ENCODE peak calls at places on chromosomes 13 and 19, in seven cellular contexts. L is H1, S is K562, K is HepG2, I is SK-N-SH, N is HCT116, H is GM12878. W is an unnamed sample.

GRCh38 chr13:97231118-97231831 is 9.1 kb downstream of the MBNL2 start:
- DNase-seq in L (no peak), S (no peak), K (no peak), I (no peak), N (no peak), H (no peak), W (no peak)

GRCh38 chr13:87982436-87982835 is 311.3 kb downstream of the SLITRK5 start:
- DNase-seq in L (no peak), S (no peak), K (no peak), I (peak; percentile 21), N (no peak), H (no peak), W (no peak)

GRCh38 chr13:82879921-82880320 is 1002.4 kb downstream of the SLITRK1 start:
- DNase-seq in L (no peak), S (no peak), K (no peak), I (no peak), N (no peak), H (no peak), W (no peak)

GRCh38 chr19:11197291-11198174 is at the start of gene KANK2:
- DNase-seq in L (peak; percentile 65), S (peak; percentile 87), K (peak; percentile 68), I (peak; percentile 99), N (peak; percentile 50), H (peak; percentile 13), W (no peak)

GRCh38 chr13:51614350-51614786 is 30.1 kb downstream of the WDFY2 start:
- DNase-seq in L (no peak), S (no peak), K (no peak), I (peak; percentile 64), N (no peak), H (peak; percentile 56), W (no peak)

GRCh38 chr13:94661396-94661795 is 50.9 kb downstream of the SOX21 start:
- DNase-seq in L (no peak), S (no peak), K (no peak), I (no peak), N (no peak), H (no peak), W (no peak)

GRCh38 chr13:69565334-69565733 is 542.3 kb upstream of the ATXN8OS start:
- DNase-seq in L (no peak), S (peak; percentile 23), K (peak; percentile 52), I (peak; percentile 22), N (peak; percentile 49), H (peak; percentile 12), W (no peak)

GRCh38 chr13:32001392-32001768 is 30.2 kb upstream of the FRY start:
- DNase-seq in L (no peak), S (peak; percentile 20), K (peak; percentile 71), I (peak; percentile 60), N (peak; percentile 22), H (no peak), W (no peak)

GRCh38 chr13:71378992-71379905 is 487.8 kb downstream of the DACH1 start:
- DNase-seq in L (no peak), S (no peak), K (no peak), I (no peak), N (no peak), H (no peak), W (no peak)

GRCh38 chr19:40604647-40605200 is 3.6 kb downstream of the LTBP4 start:
- DNase-seq in L (no peak), S (peak; percentile 57), K (no peak), I (no peak), N (no peak), H (no peak), W (no peak)

GRCh38 chr13:113658836-113659235 is 838 bp upstream of the ATP4B start:
- DNase-seq in L (no peak), S (no peak), K (no peak), I (no peak), N (no peak), H (no peak), W (no peak)

GRCh38 chr13:46173656-46174055 is 8.3 kb downstream of the LCP1 start:
- DNase-seq in L (no peak), S (no peak), K (no peak), I (no peak), N (no peak), H (no peak), W (no peak)

GRCh38 chr19:40908981-40909380 is 26.9 kb upstream of the CYP2A7 start:
- DNase-seq in L (no peak), S (no peak), K (no peak), I (no peak), N (no peak), H (no peak), W (no peak)

GRCh38 chr13:50156140-50156539 is 140.9 kb downstream of the KCNRG start:
- DNase-seq in L (no peak), S (no peak), K (peak; percentile 35), I (no peak), N (no peak), H (no peak), W (no peak)

GRCh38 chr19:33403973-33404304 is 30.4 kb downstream of the CEBPG start:
- DNase-seq in L (no peak), S (no peak), K (no peak), I (no peak), N (no peak), H (no peak), W (no peak)

GRCh38 chr19:49642488-49643035 is 553 bp downstream of the SCAF1 start:
- DNase-seq in L (no peak), S (peak; percentile 44), K (no peak), I (peak; percentile 65), N (no peak), H (no peak), W (no peak)

GRCh38 chr19:32460476-32460875 is 54.9 kb downstream of the DPY19L3 start:
- DNase-seq in L (no peak), S (no peak), K (no peak), I (no peak), N (no peak), H (no peak), W (no peak)

GRCh38 chr13:32894589-32895001 is 121.6 kb upstream of the KL start:
- DNase-seq in L (no peak), S (no peak), K (no peak), I (no peak), N (no peak), H (no peak), W (no peak)

GRCh38 chr19:39237200-39238184 is 7.3 kb downstream of the IFNL3 start:
- DNase-seq in L (no peak), S (peak; percentile 55), K (peak; percentile 45), I (no peak), N (peak; percentile 3), H (peak; percentile 45), W (no peak)

GRCh38 chr19:2666344-2666994 is 36.0 kb downstream of the GNG7 start:
- DNase-seq in L (no peak), S (no peak), K (no peak), I (no peak), N (no peak), H (no peak), W (no peak)

GRCh38 chr19:2661615-2662014 is 40.9 kb downstream of the GNG7 start:
- DNase-seq in L (no peak), S (peak; percentile 47), K (no peak), I (no peak), N (peak; percentile 22), H (no peak), W (no peak)

GRCh38 chr19:2659856-2660432 is 42.5 kb downstream of the GNG7 start:
- DNase-seq in L (no peak), S (no peak), K (no peak), I (no peak), N (no peak), H (no peak), W (no peak)

GRCh38 chr19:2665103-2665502 is 37.4 kb downstream of the GNG7 start:
- DNase-seq in L (no peak), S (no peak), K (no peak), I (no peak), N (no peak), H (no peak), W (no peak)

DNA sequence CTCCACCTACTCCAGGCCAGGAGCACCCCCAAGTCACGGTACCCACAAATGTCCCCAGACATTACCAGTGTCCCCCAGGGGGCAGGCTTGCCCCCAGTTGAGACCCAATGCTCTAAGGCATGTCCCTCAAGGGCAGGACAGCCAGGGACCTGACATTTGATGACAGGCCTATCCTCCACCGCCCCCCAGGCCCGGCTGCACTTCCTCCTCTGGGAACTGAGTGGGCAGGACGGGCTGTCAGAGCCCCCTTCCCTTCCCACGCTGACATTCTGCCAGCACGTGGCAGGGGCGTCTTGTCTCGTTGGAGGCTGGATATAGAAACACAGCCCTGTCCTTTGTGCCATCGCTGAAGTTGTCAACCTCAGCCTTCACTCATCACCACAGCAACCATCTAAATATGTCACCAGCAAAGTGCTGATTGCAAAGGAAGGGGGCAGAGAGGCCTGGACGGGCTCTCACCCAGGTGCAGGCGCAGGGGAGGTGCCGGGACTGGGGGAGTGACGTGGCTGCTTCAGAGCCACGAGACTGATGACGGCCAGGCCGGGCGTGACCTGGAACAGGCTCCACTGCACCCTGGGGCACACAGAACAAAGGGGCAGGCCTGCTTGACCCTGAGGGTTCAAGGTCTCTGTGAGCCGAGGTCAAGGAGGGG is 38.4 kb downstream of the GNG7 start:
- DNase-seq in L (no peak), S (peak; percentile 24), K (no peak), I (peak; percentile 17), N (no peak), H (no peak), W (no peak)
- TF ChIP-seq CTCF in L (peak; percentile 30), S (peak; percentile 31), K (peak; percentile 51), I (peak; percentile 16), N (peak; percentile 10), H (peak; percentile 38), W (no peak)

DNA sequence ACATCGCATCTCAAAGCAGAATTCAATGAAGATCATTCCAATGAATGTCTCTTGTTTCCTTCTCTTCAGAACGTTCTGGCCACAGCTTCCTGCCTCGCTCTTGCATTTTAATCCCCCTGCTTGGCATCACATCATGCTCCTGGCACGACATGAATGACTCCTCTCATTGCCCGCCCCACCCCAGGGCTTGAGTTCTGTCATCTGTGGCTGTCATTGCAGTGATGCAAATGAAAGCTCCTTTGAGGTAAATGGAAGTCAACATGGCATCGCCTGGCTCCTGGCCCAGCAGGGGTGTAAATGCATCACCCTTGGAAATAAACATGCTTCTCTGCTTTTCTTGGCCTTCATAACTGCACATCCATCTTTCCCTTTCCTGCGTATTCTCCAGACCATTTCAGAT is 48.6 kb downstream of the SCEL start:
- DNase-seq in L (no peak), S (no peak), K (no peak), I (no peak), N (no peak), H (no peak), W (no peak)
- TF ChIP-seq SIN3A in L (no peak), S (no peak), K (no peak), I (no peak), N (no peak), H (no peak), W (no peak)

GRCh38 chr19:28977826-28978225 is 235.1 kb downstream of the UQCRFS1 start:
- DNase-seq in L (no peak), S (no peak), K (no peak), I (no peak), N (no peak), H (no peak), W (no peak)
- TF ChIP-seq CTCF in L (peak; percentile 60), S (no peak), K (no peak), I (peak; percentile 33), N (no peak), H (no peak), W (no peak)

DNA sequence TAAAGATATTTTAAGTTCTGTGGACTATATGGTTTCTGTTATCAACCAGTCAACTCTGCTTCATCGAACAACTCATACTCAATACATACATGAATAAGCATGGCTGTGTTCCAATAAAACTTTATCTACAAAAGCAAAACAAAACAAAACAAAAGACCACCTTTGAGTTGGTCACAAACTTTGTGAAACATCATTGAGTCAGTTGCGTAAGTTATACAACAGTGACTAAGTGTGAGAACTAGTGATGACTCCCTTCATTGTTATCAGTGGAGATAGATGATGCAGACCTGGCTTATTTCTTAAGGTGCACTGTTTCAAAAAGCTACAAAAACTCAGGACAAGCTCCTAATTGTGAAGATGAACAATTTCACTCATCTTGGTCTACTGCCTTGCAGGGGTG is 14.5 kb upstream of the KLK4 start:
- DNase-seq in L (no peak), S (no peak), K (no peak), I (no peak), N (no peak), H (no peak), W (no peak)
- TF ChIP-seq SIN3A in L (no peak), S (no peak), K (no peak), I (no peak), N (no peak), H (no peak), W (no peak)